ENCODE peak calls at places on chromosome 9, in seven cellular contexts. R is SK-N-SH, Y is HCT116, E is H1, X is GM12878, B is K562, V is HepG2. J is an unnamed sample.

GRCh38 chr9:137044502-137045177 is 1.3 kb downstream of the NPDC1 start:
- DNase-seq in R (peak), Y (no peak), E (no peak), X (no peak), B (no peak), V (no peak), J (peak)

GRCh38 chr9:98590115-98590514 is 118.6 kb downstream of the GABBR2 start:
- DNase-seq in R (no peak), Y (no peak), E (no peak), X (no peak), B (no peak), V (no peak), J (no peak)

GRCh38 chr9:94804917-94805544 is 78.5 kb downstream of the AOPEP start:
- DNase-seq in R (no peak), Y (no peak), E (no peak), X (no peak), B (no peak), V (no peak), J (no peak)

GRCh38 chr9:6551126-6551525 is 94.4 kb downstream of the GLDC start:
- DNase-seq in R (no peak), Y (no peak), E (no peak), X (no peak), B (no peak), V (no peak), J (no peak)

GRCh38 chr9:106707722-106708121 is 155.2 kb upstream of the ZNF462 start:
- DNase-seq in R (no peak), Y (no peak), E (no peak), X (no peak), B (no peak), V (no peak), J (no peak)

GRCh38 chr9:133050142-133050541 is 11.6 kb upstream of the CEL start:
- DNase-seq in R (no peak), Y (no peak), E (no peak), X (no peak), B (no peak), V (no peak), J (no peak)

GRCh38 chr9:12723409-12724028 is 30.3 kb downstream of the TYRP1 start:
- DNase-seq in R (no peak), Y (peak), E (no peak), X (no peak), B (no peak), V (peak), J (peak)

GRCh38 chr9:93031629-93032431 is 26.7 kb upstream of the SUSD3 start:
- DNase-seq in R (no peak), Y (no peak), E (no peak), X (no peak), B (no peak), V (no peak), J (no peak)

GRCh38 chr9:4489562-4489918 is 728 bp upstream of the SLC1A1 start:
- DNase-seq in R (peak), Y (no peak), E (no peak), X (no peak), B (no peak), V (no peak), J (no peak)

GRCh38 chr9:126435626-126436025 is 109.0 kb downstream of the MVB12B start:
- DNase-seq in R (no peak), Y (no peak), E (no peak), X (no peak), B (no peak), V (no peak), J (no peak)

GRCh38 chr9:20980713-20981481 is 50.5 kb downstream of the HACD4 start:
- DNase-seq in R (no peak), Y (no peak), E (no peak), X (peak), B (no peak), V (no peak), J (no peak)

GRCh38 chr9:98130576-98131228 is 11.7 kb upstream of the TRIM14 start:
- DNase-seq in R (no peak), Y (no peak), E (no peak), X (no peak), B (no peak), V (no peak), J (no peak)

GRCh38 chr9:1959347-1959746 is 55.8 kb upstream of the SMARCA2 start:
- DNase-seq in R (no peak), Y (no peak), E (no peak), X (no peak), B (no peak), V (no peak), J (no peak)

GRCh38 chr9:127438394-127438793 is 12.8 kb downstream of the RPL12 start:
- DNase-seq in R (no peak), Y (no peak), E (no peak), X (no peak), B (no peak), V (no peak), J (peak)

GRCh38 chr9:29969856-29970647 is 2396.8 kb upstream of the C9orf72 start:
- DNase-seq in R (no peak), Y (no peak), E (no peak), X (no peak), B (no peak), V (no peak), J (no peak)

GRCh38 chr9:94912700-94913249 is 186.3 kb downstream of the AOPEP start:
- DNase-seq in R (no peak), Y (peak), E (peak), X (no peak), B (no peak), V (peak), J (peak)

GRCh38 chr9:136629001-136629878 is 33.5 kb upstream of the EGFL7 start:
- DNase-seq in R (no peak), Y (no peak), E (no peak), X (no peak), B (no peak), V (no peak), J (no peak)

DNA sequence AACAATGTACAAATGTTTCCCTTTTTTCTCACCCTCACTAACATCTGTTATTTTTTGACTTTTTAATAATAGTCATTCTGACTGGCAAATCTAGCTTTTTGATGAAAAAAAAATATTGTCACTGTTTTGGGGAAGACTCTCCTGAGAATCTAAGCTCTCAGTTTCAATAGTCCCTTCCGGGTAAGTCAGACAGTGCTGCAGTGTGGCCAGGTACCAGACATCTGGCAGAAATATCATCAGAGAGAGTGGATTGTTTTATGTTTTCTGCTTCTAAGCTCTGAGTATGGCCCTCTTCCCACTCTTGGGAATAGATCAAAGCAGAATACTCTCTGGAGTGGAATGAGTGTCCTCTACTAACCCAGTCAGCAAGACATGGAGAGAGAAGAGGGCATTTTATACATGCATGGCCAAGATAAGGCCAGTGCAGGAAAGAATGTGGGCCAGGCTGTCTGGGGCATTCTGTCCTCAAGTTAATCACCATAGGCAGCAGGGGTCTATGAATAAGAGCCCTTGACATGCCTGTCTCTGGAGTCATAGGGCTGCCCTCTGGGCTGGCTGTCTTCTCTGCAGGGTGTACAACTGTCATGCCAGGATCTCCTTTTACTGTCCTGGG is 38.5 kb upstream of the OR2S2 start:
- DNase-seq in R (no peak), Y (no peak), E (peak), X (no peak), B (no peak), V (no peak), J (no peak)
- TF ChIP-seq JUND in R (no peak), Y (no peak), E (peak), X (no peak), B (no peak), V (no peak), J (no peak)

GRCh38 chr9:19665146-19665863 is 123.5 kb downstream of the SLC24A2 start:
- DNase-seq in R (no peak), Y (no peak), E (no peak), X (peak), B (no peak), V (no peak), J (no peak)
- TF ChIP-seq JUND in R (no peak), Y (no peak), E (no peak), X (no peak), B (no peak), V (no peak), J (no peak)

DNA sequence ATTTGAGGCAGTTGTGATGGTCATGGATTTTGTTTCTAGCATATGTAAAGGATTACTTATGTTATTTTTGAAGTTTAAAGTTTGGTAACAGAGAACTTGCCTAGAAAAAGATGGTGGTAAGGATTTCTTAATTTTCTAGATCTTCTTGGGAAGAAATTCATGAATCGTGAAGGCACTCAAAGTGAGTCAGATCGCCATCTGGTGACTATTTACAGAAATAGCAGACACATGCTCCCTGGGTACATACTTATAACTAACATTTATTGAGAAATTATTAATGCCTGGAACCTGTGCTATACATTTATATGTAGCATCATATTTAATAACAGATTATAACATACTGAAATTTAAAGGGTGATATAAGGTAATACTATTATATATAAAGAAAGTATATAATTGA is 299.7 kb downstream of the IZUMO3 start:
- DNase-seq in R (peak), Y (peak), E (no peak), X (no peak), B (no peak), V (no peak), J (peak)
- TF ChIP-seq JUND in R (no peak), Y (no peak), E (no peak), X (no peak), B (no peak), V (no peak), J (no peak)

DNA sequence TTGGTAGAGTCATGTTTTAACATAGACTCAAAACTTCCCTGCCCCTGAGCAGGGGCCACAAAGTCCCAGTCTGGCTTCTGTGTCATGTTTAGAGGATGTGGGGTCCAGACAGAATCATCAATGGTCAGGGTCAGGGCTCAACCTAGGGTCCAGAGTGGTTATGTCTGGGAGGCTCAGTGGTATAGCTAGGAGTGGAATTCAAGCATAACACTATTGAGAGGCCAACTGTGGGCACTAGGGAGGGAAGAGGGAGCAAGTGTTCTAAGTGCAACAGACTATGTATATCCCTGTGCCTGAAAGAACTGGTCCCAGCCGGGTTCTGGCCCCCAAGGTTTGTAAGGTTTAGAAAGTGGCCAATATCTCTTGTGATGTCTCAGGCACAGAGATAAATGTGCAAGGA is 14.1 kb downstream of the MYORG start:
- DNase-seq in R (no peak), Y (no peak), E (no peak), X (no peak), B (no peak), V (no peak), J (no peak)
- TF ChIP-seq JUND in R (no peak), Y (no peak), E (no peak), X (no peak), B (no peak), V (no peak), J (no peak)

GRCh38 chr9:87148391-87149237 is 201.3 kb upstream of the GAS1 start:
- DNase-seq in R (peak), Y (no peak), E (peak), X (no peak), B (peak), V (no peak), J (peak)
- TF ChIP-seq JUND in R (no peak), Y (no peak), E (no peak), X (no peak), B (no peak), V (no peak), J (no peak)

J was measured in T47D.